ENCODE peak calls at places on chromosomes 7 and 10, in seven cellular contexts. G is stimulated activated CD4-positive, alpha-beta T cell treated with anti-CD3 and anti-CD28 coated beads, Interleukin-2, amount 100 ng/mL, for 24 hours; U is GM23248; I is psoas muscle; R is stimulated activated CD8-positive, alpha-beta memory T cell treated with anti-CD3 and anti-CD28 coated beads, Interleukin-4, amount 100 ng/mL, for 48 hours; A is upper lobe of right lung; H is GM03348. O is an unnamed sample.

GRCh38 chr10:11335167-11335652 is 276.2 kb downstream of the USP6NL start:
- DNase-seq in G (no peak), U (no peak), I (no peak), R (no peak), A (peak; percentile 74), H (no peak), O (peak; percentile 54)

GRCh38 chr7:151129141-151129835 is 38.2 kb downstream of the GBX1 start:
- DNase-seq in G (no peak), U (no peak), I (no peak), R (no peak), A (no peak), H (no peak), O (no peak)

GRCh38 chr10:122128357-122128756 is 139.4 kb downstream of the TACC2 start:
- DNase-seq in G (no peak), U (peak; percentile 91), I (peak; percentile 80), R (no peak), A (no peak), H (peak; percentile 82), O (peak; percentile 74)

GRCh38 chr10:79081353-79082034 is 12.7 kb downstream of the ZMIZ1 start:
- DNase-seq in G (no peak), U (peak; percentile 97), I (peak; percentile 92), R (no peak), A (no peak), H (peak; percentile 83), O (peak; percentile 94)

GRCh38 chr10:16986082-16986405 is 143.6 kb downstream of the CUBN start:
- DNase-seq in G (no peak), U (no peak), I (no peak), R (no peak), A (no peak), H (no peak), O (no peak)

GRCh38 chr10:34707656-34708055 is 107.4 kb downstream of the PARD3 start:
- DNase-seq in G (no peak), U (no peak), I (no peak), R (no peak), A (no peak), H (no peak), O (no peak)

GRCh38 chr10:71575934-71576801 is 143.4 kb downstream of the C10orf105 start:
- DNase-seq in G (no peak), U (no peak), I (peak; percentile 46), R (no peak), A (peak; percentile 61), H (no peak), O (no peak)

GRCh38 chr10:103745264-103746247 is 109.8 kb downstream of the SH3PXD2A start:
- DNase-seq in G (peak; percentile 67), U (peak; percentile 59), I (peak; percentile 56), R (peak; percentile 71), A (no peak), H (no peak), O (no peak)

O was measured in astrocyte of the hippocampus.